ENCODE peak calls at places on chromosomes 5 and 9, in seven cellular contexts. S is A673, E is mammary epithelial cell, W is breast epithelium, T is esophagus squamous epithelium, Z is PC-3, F is left ventricle myocardium inferior. R is an unnamed sample. For H3K4me1, the result is how much of the 10 kb centered on the place peaks cover.

GRCh38 chr9:137670391-137671195 is 51.8 kb downstream of the EHMT1 start:
- DNase-seq in T (no peak), S (no peak), E (peak), W (peak), F (peak), Z (no peak), R (peak)

GRCh38 chr5:78591227-78591626 is 57.3 kb downstream of the LHFPL2 start:
- DNase-seq in T (no peak), E (peak), W (no peak), F (no peak), Z (peak), S (no peak), R (no peak)

GRCh38 chr5:122187426-122187825 is 58.1 kb downstream of the ZNF474 start:
- DNase-seq in T (no peak), E (no peak), W (no peak), Z (no peak), F (no peak), S (no peak), R (no peak)

GRCh38 chr9:14585730-14586473 is 107.3 kb downstream of the ZDHHC21 start:
- DNase-seq in Z (no peak), S (no peak), E (no peak), F (no peak), T (no peak), W (no peak), R (no peak)

GRCh38 chr5:71943874-71944273 is 163.4 kb upstream of the MAP1B start:
- DNase-seq in T (no peak), W (no peak), E (no peak), F (no peak), S (no peak), Z (no peak), R (no peak)

GRCh38 chr5:169112016-169112415 is 188.9 kb downstream of the SLIT3 start:
- DNase-seq in E (no peak), T (no peak), Z (no peak), S (no peak), F (no peak), W (no peak), R (no peak)

GRCh38 chr9:134966270-134966669 is 48.6 kb upstream of the FCN1 start:
- DNase-seq in F (no peak), E (no peak), T (no peak), S (no peak), Z (no peak), W (peak), R (no peak)

GRCh38 chr9:125140576-125140975 is 2.8 kb downstream of the SCAI start:
- DNase-seq in W (no peak), T (no peak), Z (no peak), F (no peak), S (no peak), E (no peak), R (no peak)

GRCh38 chr5:67375606-67376005 is 179.0 kb upstream of the CD180 start:
- DNase-seq in F (no peak), S (no peak), E (no peak), W (no peak), T (no peak), Z (no peak), R (no peak)

GRCh38 chr5:66144799-66145390 is 795 bp downstream of the SREK1 start:
- DNase-seq in F (no peak), W (no peak), E (no peak), Z (no peak), T (peak), S (no peak), R (no peak)

GRCh38 chr9:124471761-124472160 is 21.5 kb downstream of the ADGRD2 start:
- DNase-seq in Z (no peak), E (no peak), S (no peak), T (no peak), W (no peak), F (no peak), R (no peak)

GRCh38 chr5:159100022-159100927 is 559 bp upstream of the EBF1 start:
- DNase-seq in T (peak), W (peak), S (peak), E (peak), F (peak), Z (peak), R (peak)

GRCh38 chr5:79008362-79008761 is 23.3 kb upstream of the ARSB start:
- DNase-seq in T (no peak), F (no peak), S (no peak), Z (no peak), W (no peak), E (no peak), R (no peak)

GRCh38 chr5:173035904-173036707 is 20.0 kb upstream of the CREBRF start:
- DNase-seq in S (no peak), Z (no peak), T (no peak), F (no peak), W (no peak), E (no peak), R (no peak)

GRCh38 chr5:68771747-68772146 is 322.1 kb upstream of the SLC30A5 start:
- DNase-seq in S (no peak), W (no peak), E (no peak), F (no peak), T (no peak), Z (no peak), R (no peak)

GRCh38 chr9:90775657-90776056 is 26.0 kb upstream of the SYK start:
- DNase-seq in W (no peak), F (no peak), S (no peak), Z (no peak), T (no peak), E (no peak), R (no peak)

GRCh38 chr9:129392093-129392541 is 214.1 kb upstream of the IER5L start:
- DNase-seq in W (no peak), Z (no peak), F (no peak), T (no peak), S (no peak), E (no peak), R (no peak)

GRCh38 chr5:65037845-65038815 is 269.4 kb downstream of the CWC27 start:
- DNase-seq in W (no peak), E (no peak), S (peak), F (no peak), Z (peak), T (no peak), R (peak)

GRCh38 chr9:4792054-4792571 is 631 bp upstream of the RCL1 start:
- DNase-seq in T (no peak), S (no peak), W (no peak), Z (no peak), F (no peak), E (no peak), R (no peak)

GRCh38 chr9:35342221-35342620 is 147.7 kb upstream of the RUSC2 start:
- DNase-seq in W (no peak), S (no peak), E (no peak), Z (no peak), T (no peak), F (no peak), R (no peak)

GRCh38 chr5:97297063-97297715 is 114.1 kb upstream of the RIOK2 start:
- DNase-seq in W (no peak), E (peak), S (peak), T (no peak), F (no peak), Z (peak), R (peak)

GRCh38 chr9:79489241-79490000 is 82.3 kb upstream of the TLE4 start:
- DNase-seq in Z (peak), T (no peak), E (peak), S (no peak), W (no peak), F (no peak), R (peak)

GRCh38 chr5:116947691-116948528 is 373.3 kb upstream of the SEMA6A start:
- DNase-seq in S (peak), Z (peak), E (peak), F (peak), W (peak), T (no peak), R (peak)

GRCh38 chr9:13524245-13524644 is 244.8 kb upstream of the MPDZ start:
- DNase-seq in T (no peak), W (no peak), Z (no peak), S (no peak), F (no peak), E (no peak), R (no peak)

GRCh38 chr9:27437652-27438373 is 86.3 kb upstream of the IFNK start:
- DNase-seq in S (no peak), E (no peak), T (no peak), Z (no peak), F (no peak), W (no peak), R (no peak)
- H3K27ac ChIP-seq in S (no peak), E (peak), T (peak), Z (no peak), F (no peak), W (peak), R (no peak)

GRCh38 chr9:136211441-136212344 is 6.8 kb upstream of the LHX3 start:
- DNase-seq in T (no peak), Z (no peak), E (no peak), S (no peak), W (no peak), F (no peak), R (no peak)
- H3K4me3 ChIP-seq in T (no peak), Z (no peak), E (no peak), S (no peak), W (no peak), F (no peak), R (no peak)

DNA sequence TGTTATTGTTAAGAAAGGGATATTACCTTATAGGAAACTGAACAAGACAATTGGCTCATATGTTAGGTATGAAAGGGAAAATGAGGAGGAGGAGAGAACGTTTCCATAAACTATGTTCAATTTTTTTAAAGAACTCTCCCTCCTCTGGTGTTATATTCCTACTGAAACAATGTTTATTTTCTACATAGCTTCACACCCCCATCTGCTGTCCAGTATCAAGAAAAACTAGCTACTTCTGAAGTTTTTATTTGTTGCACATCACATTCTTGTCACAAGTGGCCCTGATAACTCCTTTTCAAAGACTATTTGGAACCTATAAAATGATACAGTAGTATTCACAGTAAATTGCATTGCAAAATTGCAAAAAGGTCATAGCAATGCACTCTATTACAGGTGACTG is 223.4 kb upstream of the FAM174A start:
- DNase-seq in E (no peak), T (no peak), W (no peak), Z (peak), S (no peak), F (no peak), R (no peak)
- H3K4me1 ChIP-seq in E (under half), T (under half), W (under half), Z (under half), S (under half), F (under half), R (under half)

GRCh38 chr9:127654619-127655018 is 42.5 kb downstream of the STXBP1 start:
- DNase-seq in S (no peak), Z (no peak), E (no peak), F (no peak), W (no peak), T (no peak), R (no peak)
- H3K27ac ChIP-seq in S (no peak), Z (no peak), E (no peak), F (no peak), W (no peak), T (no peak), R (no peak)

DNA sequence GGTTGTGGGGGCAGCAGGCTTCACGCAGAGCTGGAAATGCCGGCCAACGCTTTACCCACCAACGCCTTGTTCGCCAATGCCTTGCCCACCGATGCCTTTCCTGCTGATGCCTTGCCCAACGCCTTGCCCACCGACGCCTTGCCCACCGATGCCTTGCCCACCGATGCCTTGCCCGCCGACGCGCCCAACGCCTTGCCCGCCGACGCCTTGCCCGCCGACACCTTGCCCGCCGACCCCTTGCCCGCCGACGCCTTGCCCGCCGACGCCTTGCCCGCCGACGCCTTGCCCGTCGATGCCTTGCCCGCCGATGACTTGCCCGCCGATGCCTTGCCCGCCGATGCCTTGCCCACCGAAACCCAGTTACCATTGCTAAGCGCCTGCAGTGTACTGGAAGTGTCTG is 1.7 kb downstream of the SLC6A18 start:
- DNase-seq in W (no peak), S (no peak), T (no peak), F (no peak), Z (no peak), E (no peak), R (no peak)
- H3K4me3 ChIP-seq in W (no peak), S (no peak), T (no peak), F (no peak), Z (no peak), E (no peak), R (no peak)

DNA sequence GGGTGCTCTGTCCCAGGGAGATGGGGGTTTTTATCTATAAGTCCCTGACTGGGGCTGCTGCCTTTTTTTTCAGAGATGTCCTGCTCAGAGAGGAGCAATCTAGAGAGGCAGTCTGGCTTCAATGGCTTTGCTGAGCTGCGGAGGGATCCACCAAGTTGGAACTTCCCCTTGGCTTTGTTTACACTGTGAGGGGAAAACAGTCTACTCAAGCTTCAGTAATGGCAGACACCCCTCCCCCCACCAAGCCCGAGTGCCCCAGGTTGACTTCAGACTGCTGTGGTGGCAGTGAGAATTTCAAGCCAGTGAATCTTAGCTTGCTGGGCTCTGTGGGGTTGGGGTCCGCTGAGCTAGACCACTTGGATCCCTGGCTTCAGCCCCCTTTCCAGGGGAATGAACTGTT is 375.8 kb downstream of the RAB3C start:
- DNase-seq in S (no peak), W (no peak), E (no peak), F (no peak), T (no peak), Z (no peak), R (no peak)
- H3K4me1 ChIP-seq in S (under half), W (under half), E (under half), F (under half), T (under half), Z (under half), R (under half)

R was measured in neural progenitor cell.